ENCODE peak calls at places on chromosome 19, in seven cellular contexts. N is pancreas, E is AG10803, Y is tibial artery, Z is fibroblast of the aortic adventitia, D is body of pancreas, A is BJ. P is an unnamed sample.

GRCh38 chr19:6006896-6007295 is 29.0 kb upstream of the RANBP3 start:
- DNase-seq in E (no peak), D (no peak), A (no peak), Z (no peak), Y (no peak), N (no peak), P (no peak)

GRCh38 chr19:17405250-17406038 is at the start of gene BST2:
- DNase-seq in A (no peak), Z (peak; percentile 62), Y (no peak), E (peak; percentile 72), N (no peak), D (peak; percentile 32), P (no peak)

GRCh38 chr19:39052846-39053245 is 20.5 kb upstream of the FBXO27 start:
- DNase-seq in Z (no peak), D (no peak), E (no peak), N (no peak), Y (no peak), A (no peak), P (no peak)

GRCh38 chr19:18422530-18423191 is 3.5 kb downstream of the SSBP4 start:
- DNase-seq in E (no peak), Y (no peak), A (no peak), Z (no peak), D (no peak), N (peak; percentile 66), P (no peak)

GRCh38 chr19:3785938-3786824 is at the start of gene MATK:
- DNase-seq in N (no peak), Y (no peak), E (no peak), D (no peak), Z (no peak), A (no peak), P (no peak)

GRCh38 chr19:38799104-38799503 is 10.1 kb downstream of the LGALS7B start:
- DNase-seq in Z (no peak), Y (no peak), E (no peak), D (no peak), A (no peak), N (no peak), P (no peak)

GRCh38 chr19:52138614-52139290 is 986 bp downstream of the ZNF616 start:
- DNase-seq in A (no peak), E (no peak), Y (no peak), Z (no peak), N (no peak), D (peak; percentile 17), P (no peak)

GRCh38 chr19:5228932-5229777 is 111.5 kb downstream of the PTPRS start:
- DNase-seq in N (peak; percentile 53), Y (no peak), Z (no peak), E (no peak), D (no peak), A (no peak), P (no peak)

GRCh38 chr19:48319647-48320537 is 5.5 kb upstream of the EMP3 start:
- DNase-seq in A (no peak), Y (peak; percentile 88), Z (peak; percentile 86), D (peak; percentile 89), N (peak; percentile 89), E (peak; percentile 72), P (no peak)

GRCh38 chr19:53873451-53874383 is 6.0 kb downstream of the MYADM start:
- DNase-seq in A (no peak), D (no peak), Y (no peak), N (no peak), E (no peak), Z (no peak), P (no peak)

GRCh38 chr19:8413593-8413923 is 453 bp downstream of the MARCHF2 start:
- DNase-seq in N (no peak), E (no peak), D (no peak), A (no peak), Y (no peak), Z (no peak), P (no peak)

GRCh38 chr19:3801412-3802096 is 15.4 kb upstream of the MATK start:
- DNase-seq in A (no peak), Z (peak; percentile 2), N (peak; percentile 48), D (no peak), Y (no peak), E (no peak), P (peak; percentile 11)

GRCh38 chr19:1264801-1265610 is 4.1 kb upstream of the CIRBP start:
- DNase-seq in Y (peak; percentile 89), Z (peak; percentile 84), N (no peak), A (no peak), D (peak; percentile 66), E (peak; percentile 90), P (no peak)

GRCh38 chr19:1612114-1613086 is 7.1 kb upstream of the UQCR11 start:
- DNase-seq in Y (no peak), A (no peak), N (no peak), Z (no peak), E (no peak), D (no peak), P (no peak)

GRCh38 chr19:31352296-31352781 is 3.1 kb upstream of the TSHZ3 start:
- DNase-seq in D (no peak), N (no peak), E (no peak), A (no peak), Z (no peak), Y (no peak), P (no peak)

GRCh38 chr19:51884713-51885112 is 3.0 kb downstream of the ZNF577 start:
- DNase-seq in Y (no peak), N (no peak), D (no peak), A (no peak), E (no peak), Z (no peak), P (no peak)

GRCh38 chr19:39187552-39187943 is 9.2 kb upstream of the NCCRP1 start:
- DNase-seq in N (no peak), D (no peak), E (no peak), Y (no peak), Z (no peak), A (no peak), P (no peak)

GRCh38 chr19:30799854-30800755 is 427.9 kb downstream of the ZNF536 start:
- DNase-seq in N (no peak), E (peak; percentile 8), Z (peak; percentile 2), D (peak; percentile 46), Y (no peak), A (no peak), P (no peak)

GRCh38 chr19:50556236-50557008 is 11.8 kb downstream of the LRRC4B start:
- DNase-seq in E (peak; percentile 53), A (peak; percentile 4), N (no peak), Y (peak; percentile 78), Z (peak; percentile 58), D (peak; percentile 65), P (peak; percentile 7)

GRCh38 chr19:49801966-49802661 is 11.0 kb downstream of the FUZ start:
- DNase-seq in N (peak; percentile 96), D (peak; percentile 71), Y (peak; percentile 94), E (peak; percentile 84), A (peak; percentile 29), Z (peak; percentile 88), P (no peak)

GRCh38 chr19:9720541-9720940 is 45.6 kb upstream of the ZNF562 start:
- DNase-seq in E (no peak), Y (no peak), N (no peak), A (no peak), Z (no peak), D (no peak), P (no peak)
- TF ChIP-seq CTCF in E (no peak), Y (no peak), N (no peak), A (no peak), Z (no peak), D (no peak), P (no peak)

GRCh38 chr19:35124098-35125060 is 8.8 kb downstream of the FXYD3 start:
- DNase-seq in D (peak; percentile 91), Z (peak; percentile 94), A (peak; percentile 53), Y (peak; percentile 97), N (peak; percentile 99), E (peak; percentile 90), P (peak; percentile 69)
- TF ChIP-seq CTCF in D (no peak), Z (no peak), A (no peak), Y (peak; percentile 5), N (no peak), E (no peak), P (no peak)

DNA sequence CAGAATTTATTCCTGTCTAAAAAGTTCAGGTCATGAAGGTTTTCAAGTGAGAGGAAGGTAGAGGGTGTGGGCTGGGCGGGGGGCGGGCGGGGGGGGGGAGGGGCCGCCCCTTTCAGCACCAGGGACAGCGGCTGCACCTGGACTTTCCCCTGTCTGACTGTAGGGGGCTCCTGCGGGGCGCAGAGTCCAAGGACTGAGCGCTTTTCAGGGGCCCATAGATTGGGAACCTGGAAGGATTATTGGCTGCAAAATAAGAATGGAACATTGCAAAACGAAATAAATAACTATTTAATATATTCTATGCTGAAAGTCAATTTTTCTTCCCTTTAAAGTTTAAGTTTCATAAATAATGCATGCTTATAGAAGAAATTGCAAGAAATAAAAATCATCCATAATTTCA is 8.9 kb upstream of the CYP4F3 start:
- DNase-seq in Z (no peak), A (no peak), D (no peak), N (no peak), Y (no peak), E (no peak), P (no peak)
- TF ChIP-seq CTCF in Z (peak; percentile 25), A (peak; percentile 38), D (no peak), N (no peak), Y (no peak), E (peak; percentile 33), P (peak; percentile 58)

DNA sequence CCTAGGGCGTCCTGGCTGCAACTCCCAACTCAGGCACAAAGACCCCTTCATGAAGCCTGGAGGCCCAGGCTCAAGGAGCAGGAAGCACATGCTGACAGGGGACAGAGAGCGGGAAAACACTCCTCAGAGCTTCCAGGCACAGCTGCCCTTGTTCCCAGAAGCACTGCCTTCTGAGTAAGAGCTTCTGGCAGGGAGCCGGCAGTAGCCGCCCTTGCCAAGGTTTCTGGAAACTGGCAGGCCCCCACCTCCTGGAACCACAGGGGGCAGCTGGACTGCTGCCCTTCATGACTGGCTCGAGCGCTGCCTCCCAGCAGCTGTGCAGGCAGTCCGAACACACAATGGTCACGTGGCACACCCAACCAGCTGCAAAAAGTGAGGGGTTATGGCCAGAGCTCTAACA is 33.6 kb upstream of the EPHX3 start:
- DNase-seq in Z (peak; percentile 99), A (peak; percentile 65), E (peak; percentile 95), D (peak; percentile 99), N (peak; percentile 99), Y (peak; percentile 98), P (peak; percentile 43)
- TF ChIP-seq CTCF in Z (no peak), A (peak; percentile 8), E (no peak), D (peak; percentile 27), N (no peak), Y (peak; percentile 14), P (no peak)

DNA sequence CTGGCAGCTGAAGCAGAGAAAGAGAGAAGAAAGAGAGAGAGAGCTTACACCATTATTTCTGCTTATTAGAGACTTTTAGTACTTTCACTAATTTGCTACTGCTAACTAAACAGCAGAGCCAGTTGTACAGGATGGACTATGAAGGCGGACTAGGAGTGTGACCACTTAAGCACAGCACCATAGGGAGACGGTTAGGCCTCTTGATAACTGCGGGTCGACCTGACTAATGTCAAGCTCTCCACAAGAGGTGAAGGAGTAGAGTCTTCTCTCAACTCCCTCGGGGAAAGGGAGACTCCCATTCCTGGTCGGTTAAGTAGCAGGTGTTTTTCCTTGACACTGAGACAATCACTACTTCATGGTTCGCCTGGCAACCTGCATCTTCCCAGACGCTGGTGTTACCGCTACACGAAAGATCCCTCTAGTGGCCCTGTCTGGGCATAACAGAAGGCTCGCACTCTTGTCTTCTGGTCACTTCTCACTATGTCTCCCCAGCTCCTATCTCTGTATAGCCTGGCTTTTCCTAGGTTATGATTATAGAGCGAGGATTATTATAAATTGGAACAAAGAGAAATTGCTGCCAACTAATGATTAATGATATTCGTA is 5.3 kb upstream of the PSG7 start:
- DNase-seq in Z (peak; percentile 52), Y (no peak), A (no peak), D (no peak), N (no peak), E (peak; percentile 27), P (no peak)
- TF ChIP-seq CTCF in Z (peak; percentile 73), Y (no peak), A (peak; percentile 39), D (peak; percentile 10), N (no peak), E (peak; percentile 62), P (peak; percentile 35)

P was measured in LNCaP clone FGC.